ENCODE peak calls at places on chromosomes 6 and 20, in seven cellular contexts. G, P, B, T, O, C and S are unnamed samples.

GRCh38 chr6:89506716-89507597 is 74.0 kb downstream of the ANKRD6 start:
- DNase-seq in T (no peak), P (no peak), O (no peak), B (no peak), G (no peak), C (no peak), S (no peak)

GRCh38 chr20:50110141-50111047 is 2.6 kb downstream of the UBE2V1 start:
- DNase-seq in G (no peak), B (peak; percentile 35), O (no peak), T (no peak), C (peak; percentile 39), P (no peak), S (no peak)

GRCh38 chr6:99458319-99458718 is 33.2 kb upstream of the PNISR start:
- DNase-seq in T (no peak), G (no peak), P (no peak), C (no peak), B (no peak), O (no peak), S (no peak)

GRCh38 chr6:40710626-40711354 is 123.6 kb upstream of the LRFN2 start:
- DNase-seq in C (no peak), P (no peak), G (peak; percentile 54), T (no peak), O (no peak), B (no peak), S (peak; percentile 89)

GRCh38 chr6:166423781-166424180 is 41.0 kb upstream of the MPC1 start:
- DNase-seq in T (peak; percentile 50), B (no peak), G (no peak), C (no peak), O (no peak), P (peak; percentile 27), S (no peak)

GRCh38 chr6:160160450-160160849 is 38.8 kb downstream of the SLC22A1 start:
- DNase-seq in O (no peak), B (no peak), P (no peak), C (no peak), G (no peak), T (no peak), S (no peak)

GRCh38 chr6:85449818-85450577 is at the start of gene NT5E:
- DNase-seq in C (peak; percentile 23), G (no peak), O (no peak), P (peak; percentile 24), B (peak; percentile 90), T (peak; percentile 65), S (peak; percentile 3)

GRCh38 chr20:48845000-48845399 is 17.2 kb upstream of the PREX1 start:
- DNase-seq in O (no peak), P (no peak), T (no peak), G (no peak), B (no peak), C (no peak), S (no peak)

GRCh38 chr6:112010328-112010727 is 43.6 kb upstream of the CCN6 start:
- DNase-seq in B (peak; percentile 54), G (no peak), P (no peak), O (no peak), C (no peak), T (no peak), S (no peak)

GRCh38 chr6:18861182-18861581 is 474.0 kb downstream of the RNF144B start:
- DNase-seq in T (no peak), G (no peak), C (no peak), B (no peak), P (no peak), O (no peak), S (peak; percentile 50)

GRCh38 chr6:159104163-159104885 is 59.5 kb upstream of the TAGAP start:
- DNase-seq in G (peak; percentile 36), B (peak; percentile 53), C (peak; percentile 66), T (peak; percentile 64), P (peak; percentile 21), O (peak; percentile 47), S (no peak)

GRCh38 chr6:46719099-46719498 is 16.1 kb downstream of the PLA2G7 start:
- DNase-seq in C (no peak), G (no peak), O (no peak), T (no peak), P (no peak), B (peak; percentile 41), S (no peak)

GRCh38 chr6:166420351-166420750 is 37.6 kb upstream of the MPC1 start:
- DNase-seq in C (no peak), T (peak; percentile 31), G (no peak), P (no peak), O (no peak), B (no peak), S (no peak)

GRCh38 chr20:48106428-48106827 is 321.1 kb upstream of the SULF2 start:
- DNase-seq in B (no peak), C (no peak), P (no peak), T (no peak), G (no peak), O (no peak), S (no peak)

GRCh38 chr6:170206931-170207431 is 83.9 kb downstream of the DLL1 start:
- DNase-seq in O (no peak), P (no peak), G (no peak), B (no peak), C (no peak), T (no peak), S (no peak)

GRCh38 chr20:37914672-37915433 is 11.9 kb downstream of the VSTM2L start:
- DNase-seq in C (no peak), T (no peak), B (no peak), G (no peak), P (no peak), O (no peak), S (peak; percentile 23)

GRCh38 chr6:84687487-84687886 is 76.9 kb downstream of the TBX18 start:
- DNase-seq in T (no peak), C (no peak), G (no peak), O (no peak), P (no peak), B (no peak), S (no peak)

GRCh38 chr6:35544748-35545361 is 32.2 kb upstream of the TULP1 start:
- DNase-seq in G (no peak), T (no peak), B (no peak), P (no peak), O (no peak), C (no peak), S (no peak)

GRCh38 chr6:43814111-43814510 is 44.1 kb downstream of the VEGFA start:
- DNase-seq in T (no peak), P (no peak), C (no peak), O (no peak), G (no peak), B (no peak), S (no peak)

GRCh38 chr6:117573006-117573680 is 29.2 kb downstream of the GOPC start:
- DNase-seq in C (no peak), G (no peak), O (no peak), B (peak; percentile 8), T (no peak), P (no peak), S (no peak)

GRCh38 chr20:43442310-43442880 is 15.3 kb upstream of the SRSF6 start:
- DNase-seq in T (no peak), O (no peak), C (no peak), P (no peak), B (peak; percentile 28), G (no peak), S (no peak)

GRCh38 chr20:38418509-38419204 is 16.5 kb downstream of the SNHG17 start:
- DNase-seq in G (peak; percentile 25), C (no peak), T (peak; percentile 5), B (peak; percentile 88), P (peak; percentile 29), O (no peak), S (no peak)

GRCh38 chr6:106141441-106142237 is 55.5 kb downstream of the PRDM1 start:
- DNase-seq in O (peak; percentile 32), P (no peak), T (no peak), B (peak; percentile 37), G (no peak), C (no peak), S (no peak)

GRCh38 chr6:41334482-41335023 is 855 bp upstream of the NCR2 start:
- DNase-seq in C (no peak), O (no peak), G (no peak), T (no peak), P (no peak), B (no peak), S (no peak)

GRCh38 chr6:121668259-121668658 is 232.8 kb downstream of the GJA1 start:
- DNase-seq in P (no peak), O (no peak), B (no peak), C (no peak), G (no peak), T (no peak), S (no peak)

GRCh38 chr6:95780037-95780436 is 202.7 kb downstream of the MANEA start:
- DNase-seq in O (no peak), G (no peak), P (no peak), T (no peak), C (no peak), B (no peak), S (no peak)

GRCh38 chr20:21202284-21202683 is 76.4 kb downstream of the KIZ start:
- DNase-seq in P (no peak), B (peak; percentile 15), O (no peak), T (no peak), C (no peak), G (no peak), S (no peak)

GRCh38 chr6:125986956-125987617 is 747 bp downstream of the TRMT11 start:
- DNase-seq in T (no peak), G (peak; percentile 53), C (no peak), B (no peak), O (no peak), P (no peak), S (peak; percentile 27)

GRCh38 chr6:17179246-17180073 is 77.6 kb downstream of the STMND1 start:
- DNase-seq in B (peak; percentile 22), O (no peak), P (no peak), G (no peak), T (no peak), C (no peak), S (no peak)

GRCh38 chr6:28980797-28981390 is 24.2 kb downstream of the ZNF311 start:
- DNase-seq in G (peak; percentile 21), C (no peak), P (no peak), T (peak; percentile 36), B (peak; percentile 83), O (no peak), S (peak; percentile 66)

GRCh38 chr6:130034815-130035146 is 16.4 kb downstream of the L3MBTL3 start:
- DNase-seq in T (no peak), P (no peak), O (no peak), C (no peak), B (no peak), G (no peak), S (no peak)

GRCh38 chr20:22582386-22582959 is 1.9 kb downstream of the FOXA2 start:
- DNase-seq in G (no peak), O (no peak), T (no peak), C (no peak), B (no peak), P (no peak), S (no peak)

GRCh38 chr6:9851541-9852380 is 563.1 kb downstream of the TFAP2A start:
- DNase-seq in G (peak; percentile 9), P (no peak), T (no peak), B (no peak), O (no peak), C (no peak), S (no peak)

GRCh38 chr6:67814262-67814661 is 820.8 kb upstream of the ADGRB3 start:
- DNase-seq in P (no peak), T (no peak), B (no peak), C (no peak), O (no peak), G (no peak), S (no peak)

GRCh38 chr6:75272145-75272840 is 12.3 kb downstream of the TMEM30A start:
- DNase-seq in T (no peak), C (no peak), B (no peak), P (no peak), G (no peak), O (no peak), S (no peak)

GRCh38 chr6:29295181-29295585 is 6.3 kb upstream of the OR14J1 start:
- DNase-seq in C (no peak), T (no peak), P (no peak), O (no peak), G (no peak), B (no peak), S (no peak)

GRCh38 chr20:48847498-48848205 is 19.9 kb upstream of the PREX1 start:
- DNase-seq in O (no peak), T (no peak), C (no peak), P (no peak), G (no peak), B (no peak), S (no peak)